ENCODE peak calls at places on chromosomes 3 and 15, in ten cellular contexts. E, R, P, L, O, K, A, F, V and Y are unnamed samples.

GRCh38 chr3:194379651-194380050 is 10.1 kb upstream of the LRRC15 start:
- DNase-seq in E (no peak), R (no peak), P (no peak), L (no peak), O (no peak), K (no peak), A (no peak), F (no peak), V (no peak), Y (no peak)

GRCh38 chr3:56076746-56077145 is 391.5 kb downstream of the ERC2 start:
- DNase-seq in E (peak), R (no peak), P (no peak), L (no peak), O (no peak), K (no peak), A (no peak), F (no peak), V (no peak), Y (no peak)

GRCh38 chr3:32951410-32951811 is at the start of gene CCR4:
- DNase-seq in E (peak), R (no peak), P (no peak), L (no peak), O (no peak), K (no peak), A (no peak), F (no peak), V (no peak), Y (no peak)

GRCh38 chr3:188829577-188829976 is 342.2 kb upstream of the TPRG1 start:
- DNase-seq in E (no peak), R (no peak), P (no peak), L (no peak), O (no peak), K (no peak), A (no peak), F (no peak), V (no peak), Y (no peak)

GRCh38 chr3:133444071-133444774 is 44.4 kb downstream of the BFSP2 start:
- DNase-seq in E (peak), R (no peak), P (no peak), L (no peak), O (no peak), K (no peak), A (peak), F (no peak), V (no peak), Y (no peak)

GRCh38 chr15:39558421-39558820 is 22.5 kb upstream of the THBS1 start:
- DNase-seq in E (no peak), R (no peak), P (no peak), L (no peak), O (no peak), K (no peak), A (no peak), F (no peak), V (no peak), Y (no peak)

GRCh38 chr15:78242128-78242527 is 7.8 kb upstream of the ACSBG1 start:
- DNase-seq in E (no peak), R (no peak), P (no peak), L (no peak), O (no peak), K (no peak), A (peak), F (no peak), V (peak), Y (peak)

GRCh38 chr3:57952208-57952631 is 56.0 kb upstream of the FLNB start:
- DNase-seq in E (peak), R (peak), P (no peak), L (peak), O (peak), K (no peak), A (no peak), F (peak), V (peak), Y (peak)

GRCh38 chr3:14853280-14853956 is 34.7 kb downstream of the FGD5 start:
- DNase-seq in E (no peak), R (no peak), P (no peak), L (no peak), O (no peak), K (no peak), A (no peak), F (no peak), V (no peak), Y (no peak)

GRCh38 chr3:170751083-170751893 is 118.7 kb downstream of the RPL22L1 start:
- DNase-seq in E (peak), R (peak), P (no peak), L (no peak), O (no peak), K (peak), A (peak), F (peak), V (no peak), Y (no peak)

GRCh38 chr3:117695321-117695720 is 985.7 kb downstream of the TUSC7 start:
- DNase-seq in E (peak), R (no peak), P (no peak), L (no peak), O (no peak), K (peak), A (no peak), F (no peak), V (no peak), Y (no peak)

GRCh38 chr3:16199769-16200168 is 25.3 kb downstream of the GALNT15 start:
- DNase-seq in E (no peak), R (no peak), P (no peak), L (no peak), O (no peak), K (no peak), A (no peak), F (no peak), V (no peak), Y (no peak)

GRCh38 chr15:67456677-67457529 is 64.0 kb upstream of the C15orf61 start:
- DNase-seq in E (peak), R (peak), P (peak), L (peak), O (peak), K (no peak), A (peak), F (peak), V (peak), Y (peak)

GRCh38 chr15:19992428-19992827 is 549.2 kb downstream of the GOLGA6L6 start:
- DNase-seq in E (no peak), R (no peak), P (no peak), L (no peak), O (no peak), K (no peak), A (no peak), F (no peak), V (no peak), Y (no peak)